ENCODE peak calls at places on chromosomes 11 and 22, in five cellular contexts. One of them, this sample, is unnamed.
A peak's percentile ranks its signal among the peaks of the same experiment; 100 is the strongest.

GRCh38 chr11:35145249-35145648 is 6.3 kb downstream of the CD44 start:
- DNase-seq in K562: peak; percentile 30
- DNase-seq in H1: no peak
- DNase-seq in HCT116: no peak
- DNase-seq in GM12878: peak; percentile 86
- DNase-seq in this sample: no peak

GRCh38 chr11:102251423-102251822 is 65.9 kb upstream of the BIRC3 start:
- DNase-seq in K562: no peak
- DNase-seq in H1: no peak
- DNase-seq in HCT116: no peak
- DNase-seq in GM12878: no peak
- DNase-seq in this sample: no peak

GRCh38 chr22:31230871-31231621 is 18.9 kb downstream of the LIMK2 start:
- DNase-seq in K562: peak; percentile 43
- DNase-seq in H1: no peak
- DNase-seq in HCT116: no peak
- DNase-seq in GM12878: no peak
- DNase-seq in this sample: peak; percentile 83

GRCh38 chr11:69022268-69022667 is 9.2 kb upstream of the MRGPRF start:
- DNase-seq in K562: no peak
- DNase-seq in H1: no peak
- DNase-seq in HCT116: no peak
- DNase-seq in GM12878: no peak
- DNase-seq in this sample: no peak

GRCh38 chr22:24376606-24377005 is 50.8 kb upstream of the ADORA2A start:
- DNase-seq in K562: no peak
- DNase-seq in H1: no peak
- DNase-seq in HCT116: no peak
- DNase-seq in GM12878: no peak
- DNase-seq in this sample: no peak

GRCh38 chr22:17836977-17837742 is 62.9 kb upstream of the BID start:
- DNase-seq in K562: no peak
- DNase-seq in H1: no peak
- DNase-seq in HCT116: no peak
- DNase-seq in GM12878: no peak
- DNase-seq in this sample: no peak

GRCh38 chr22:46632646-46633249 is 12.6 kb downstream of the GRAMD4 start:
- DNase-seq in K562: no peak
- DNase-seq in H1: no peak
- DNase-seq in HCT116: no peak
- DNase-seq in GM12878: no peak
- DNase-seq in this sample: no peak

GRCh38 chr11:5092821-5093585 is 23.6 kb downstream of the OR52E1 start:
- DNase-seq in K562: no peak
- DNase-seq in H1: no peak
- DNase-seq in HCT116: no peak
- DNase-seq in GM12878: no peak
- DNase-seq in this sample: no peak

GRCh38 chr11:93952082-93952780 is 68.9 kb upstream of the HEPHL1 start:
- DNase-seq in K562: no peak
- DNase-seq in H1: peak; percentile 23
- DNase-seq in HCT116: no peak
- DNase-seq in GM12878: no peak
- DNase-seq in this sample: peak; percentile 64

GRCh38 chr11:64251986-64252837 is 882 bp downstream of the PLCB3 start:
- DNase-seq in K562: peak; percentile 76
- DNase-seq in H1: peak; percentile 68
- DNase-seq in HCT116: no peak
- DNase-seq in GM12878: no peak
- DNase-seq in this sample: no peak

GRCh38 chr11:27972432-27973170 is 135.4 kb downstream of the KIF18A start:
- DNase-seq in K562: no peak
- DNase-seq in H1: no peak
- DNase-seq in HCT116: no peak
- DNase-seq in GM12878: no peak
- DNase-seq in this sample: no peak

GRCh38 chr11:86396403-86396802 is 21.7 kb downstream of the CCDC81 start:
- DNase-seq in K562: no peak
- DNase-seq in H1: no peak
- DNase-seq in HCT116: no peak
- DNase-seq in GM12878: no peak
- DNase-seq in this sample: no peak

GRCh38 chr11:86115542-86116385 is 46.9 kb upstream of the PICALM start:
- DNase-seq in K562: no peak
- DNase-seq in H1: no peak
- DNase-seq in HCT116: no peak
- DNase-seq in GM12878: no peak
- DNase-seq in this sample: no peak

GRCh38 chr22:36816635-36817428 is at the start of gene PVALB:
- DNase-seq in K562: peak; percentile 19
- DNase-seq in H1: peak; percentile 65
- DNase-seq in HCT116: no peak
- DNase-seq in GM12878: no peak
- DNase-seq in this sample: no peak

GRCh38 chr22:39665661-39666431 is 95.3 kb downstream of the CACNA1I start:
- DNase-seq in K562: no peak
- DNase-seq in H1: no peak
- DNase-seq in HCT116: no peak
- DNase-seq in GM12878: no peak
- DNase-seq in this sample: no peak

GRCh38 chr22:19429950-19430889 is 1.3 kb downstream of the HIRA start:
- DNase-seq in K562: peak; percentile 88
- DNase-seq in H1: no peak
- DNase-seq in HCT116: no peak
- DNase-seq in GM12878: no peak
- DNase-seq in this sample: peak; percentile 75

GRCh38 chr11:102061276-102061675 is 14.0 kb downstream of the CFAP300 start:
- DNase-seq in K562: no peak
- DNase-seq in H1: no peak
- DNase-seq in HCT116: no peak
- DNase-seq in GM12878: no peak
- DNase-seq in this sample: peak; percentile 21

GRCh38 chr11:128496684-128497056 is 90.7 kb downstream of the ETS1 start:
- DNase-seq in K562: no peak
- DNase-seq in H1: no peak
- DNase-seq in HCT116: no peak
- DNase-seq in GM12878: no peak
- DNase-seq in this sample: no peak

GRCh38 chr11:96332236-96332761 is 10.7 kb downstream of the MAML2 start:
- DNase-seq in K562: no peak
- DNase-seq in H1: no peak
- DNase-seq in HCT116: no peak
- DNase-seq in GM12878: no peak
- DNase-seq in this sample: peak; percentile 83

GRCh38 chr11:129315781-129316579 is 59.7 kb upstream of the BARX2 start:
- DNase-seq in K562: no peak
- DNase-seq in H1: peak; percentile 54
- DNase-seq in HCT116: peak; percentile 32
- DNase-seq in GM12878: no peak
- DNase-seq in this sample: peak; percentile 45

GRCh38 chr11:69012092-69013008 is 696 bp downstream of the MRGPRF start:
- DNase-seq in K562: no peak
- DNase-seq in H1: peak; percentile 66
- DNase-seq in HCT116: no peak
- DNase-seq in GM12878: no peak
- DNase-seq in this sample: no peak

GRCh38 chr11:86743223-86744118 is 56.9 kb upstream of the PRSS23 start:
- DNase-seq in K562: peak; percentile 70
- DNase-seq in H1: no peak
- DNase-seq in HCT116: peak; percentile 95
- DNase-seq in GM12878: no peak
- DNase-seq in this sample: peak; percentile 57

GRCh38 chr11:96524475-96524874 is 134.7 kb downstream of the JRKL start:
- DNase-seq in K562: no peak
- DNase-seq in H1: no peak
- DNase-seq in HCT116: no peak
- DNase-seq in GM12878: no peak
- DNase-seq in this sample: no peak

GRCh38 chr11:95575517-95575916 is 214.1 kb downstream of the FAM76B start:
- DNase-seq in K562: no peak
- DNase-seq in H1: no peak
- DNase-seq in HCT116: no peak
- DNase-seq in GM12878: no peak
- DNase-seq in this sample: no peak

GRCh38 chr11:76903325-76903724 is 42.6 kb downstream of the ACER3 start:
- DNase-seq in K562: no peak
- DNase-seq in H1: no peak
- DNase-seq in HCT116: peak; percentile 18
- DNase-seq in GM12878: no peak
- DNase-seq in this sample: no peak

GRCh38 chr22:32999039-32999861 is 58.9 kb downstream of the SYN3 start:
- DNase-seq in K562: no peak
- DNase-seq in H1: peak; percentile 17
- DNase-seq in HCT116: no peak
- DNase-seq in GM12878: no peak
- DNase-seq in this sample: no peak

GRCh38 chr22:29328566-29329500 is 13.3 kb upstream of the RASL10A start:
- DNase-seq in K562: no peak
- DNase-seq in H1: peak; percentile 41
- DNase-seq in HCT116: no peak
- DNase-seq in GM12878: no peak
- DNase-seq in this sample: no peak

GRCh38 chr11:35629511-35629910 is 11.3 kb downstream of the FJX1 start:
- DNase-seq in K562: no peak
- DNase-seq in H1: no peak
- DNase-seq in HCT116: no peak
- DNase-seq in GM12878: no peak
- DNase-seq in this sample: no peak

GRCh38 chr11:116136987-116137674 is 632.9 kb upstream of the CADM1 start:
- DNase-seq in K562: no peak
- DNase-seq in H1: peak; percentile 35
- DNase-seq in HCT116: no peak
- DNase-seq in GM12878: no peak
- DNase-seq in this sample: no peak

GRCh38 chr11:112962854-112963367 is 1.7 kb downstream of the NCAM1 start:
- DNase-seq in K562: no peak
- DNase-seq in H1: peak; percentile 69
- DNase-seq in HCT116: no peak
- DNase-seq in GM12878: no peak
- DNase-seq in this sample: no peak

GRCh38 chr11:10930224-10930960 is 72.5 kb upstream of the ZBED5 start:
- DNase-seq in K562: no peak
- DNase-seq in H1: no peak
- DNase-seq in HCT116: no peak
- DNase-seq in GM12878: no peak
- DNase-seq in this sample: no peak

GRCh38 chr11:13064593-13064992 is 55.5 kb downstream of the RASSF10 start:
- DNase-seq in K562: no peak
- DNase-seq in H1: no peak
- DNase-seq in HCT116: no peak
- DNase-seq in GM12878: no peak
- DNase-seq in this sample: no peak

GRCh38 chr11:101180481-101180880 is 50.9 kb upstream of the PGR start:
- DNase-seq in K562: no peak
- DNase-seq in H1: no peak
- DNase-seq in HCT116: no peak
- DNase-seq in GM12878: no peak
- DNase-seq in this sample: no peak

GRCh38 chr11:122138759-122139594 is 23.0 kb upstream of the BLID start:
- DNase-seq in K562: no peak
- DNase-seq in H1: no peak
- DNase-seq in HCT116: no peak
- DNase-seq in GM12878: no peak
- DNase-seq in this sample: no peak

GRCh38 chr22:29871684-29872083 is 11.3 kb upstream of the MTMR3 start:
- DNase-seq in K562: no peak
- DNase-seq in H1: peak; percentile 45
- DNase-seq in HCT116: no peak
- DNase-seq in GM12878: no peak
- DNase-seq in this sample: peak; percentile 23

GRCh38 chr11:81658722-81659121 is 1074.9 kb downstream of the FAM181B start:
- DNase-seq in K562: no peak
- DNase-seq in H1: no peak
- DNase-seq in HCT116: no peak
- DNase-seq in GM12878: no peak
- DNase-seq in this sample: peak; percentile 20

GRCh38 chr11:69440876-69441275 is 40.6 kb upstream of the LINC01488 start:
- DNase-seq in K562: no peak
- DNase-seq in H1: no peak
- DNase-seq in HCT116: no peak
- DNase-seq in GM12878: no peak
- DNase-seq in this sample: no peak

GRCh38 chr11:125110506-125110905 is 920 bp downstream of the TMEM218 start:
- DNase-seq in K562: no peak
- DNase-seq in H1: no peak
- DNase-seq in HCT116: no peak
- DNase-seq in GM12878: no peak
- DNase-seq in this sample: no peak

GRCh38 chr11:44306469-44307244 is 3.3 kb downstream of the ALX4 start:
- DNase-seq in K562: no peak
- DNase-seq in H1: peak; percentile 73
- DNase-seq in HCT116: no peak
- DNase-seq in GM12878: no peak
- DNase-seq in this sample: no peak
- TF ChIP-seq SIN3A in K562: no peak
- TF ChIP-seq SIN3A in H1: no peak
- TF ChIP-seq SIN3A in HCT116: no peak
- TF ChIP-seq SIN3A in GM12878: no peak
- TF ChIP-seq SIN3A in this sample: no peak

GRCh38 chr11:1307163-1307870 is 2.1 kb downstream of the TOLLIP start:
- DNase-seq in K562: no peak
- DNase-seq in H1: peak; percentile 17
- DNase-seq in HCT116: no peak
- DNase-seq in GM12878: no peak
- DNase-seq in this sample: no peak
- TF ChIP-seq SP1 in K562: no peak
- TF ChIP-seq SP1 in H1: no peak
- TF ChIP-seq SP1 in HCT116: no peak
- TF ChIP-seq SP1 in GM12878: no peak
- TF ChIP-seq SP1 in this sample: no peak

GRCh38 chr11:11985954-11986949 is 22.2 kb downstream of the DKK3 start:
- DNase-seq in K562: no peak
- DNase-seq in H1: no peak
- DNase-seq in HCT116: no peak
- DNase-seq in GM12878: no peak
- DNase-seq in this sample: no peak
- TF ChIP-seq SIN3A in K562: no peak
- TF ChIP-seq SIN3A in H1: no peak
- TF ChIP-seq SIN3A in HCT116: no peak
- TF ChIP-seq SIN3A in GM12878: no peak
- TF ChIP-seq SIN3A in this sample: no peak

GRCh38 chr22:42613869-42614268 is 814 bp downstream of the POLDIP3 start:
- DNase-seq in K562: no peak
- DNase-seq in H1: no peak
- DNase-seq in HCT116: no peak
- DNase-seq in GM12878: no peak
- DNase-seq in this sample: no peak
- TF ChIP-seq SP1 in K562: no peak
- TF ChIP-seq SP1 in H1: no peak
- TF ChIP-seq SP1 in HCT116: no peak
- TF ChIP-seq SP1 in GM12878: no peak
- TF ChIP-seq SP1 in this sample: no peak

GRCh38 chr11:1449516-1450270 is 36.9 kb downstream of the MOB2 start:
- DNase-seq in K562: no peak
- DNase-seq in H1: no peak
- DNase-seq in HCT116: no peak
- DNase-seq in GM12878: no peak
- DNase-seq in this sample: no peak
- TF ChIP-seq SIN3A in K562: no peak
- TF ChIP-seq SIN3A in H1: no peak
- TF ChIP-seq SIN3A in HCT116: no peak
- TF ChIP-seq SIN3A in GM12878: no peak
- TF ChIP-seq SIN3A in this sample: no peak